ENCODE peak calls at places on chromosome 14, in nine cellular contexts. One of them, this sample, is unnamed.

GRCh38 chr14:22872833-22873520 is 1.4 kb downstream of the LRP10 start:
- DNase-seq in GM04504: no peak
- DNase-seq in HTR-8/SVneo: no peak
- DNase-seq in lung: no peak
- DNase-seq in NCI-H460: no peak
- DNase-seq in stimulated activated CD8-positive, alpha-beta memory T cell treated with anti-CD3 and anti-CD28 coated beads, Interleukin-2, amount 100 ng/mL, for 1 hour: no peak
- DNase-seq in non-pigmented ciliary epithelial cell: no peak
- DNase-seq in NCI-H774: no peak
- DNase-seq in SW 1271: no peak
- DNase-seq in this sample: no peak

GRCh38 chr14:61401461-61401860 is 80.1 kb downstream of the PRKCH start:
- DNase-seq in GM04504: no peak
- DNase-seq in HTR-8/SVneo: no peak
- DNase-seq in lung: no peak
- DNase-seq in NCI-H460: no peak
- DNase-seq in stimulated activated CD8-positive, alpha-beta memory T cell treated with anti-CD3 and anti-CD28 coated beads, Interleukin-2, amount 100 ng/mL, for 1 hour: no peak
- DNase-seq in non-pigmented ciliary epithelial cell: no peak
- DNase-seq in NCI-H774: no peak
- DNase-seq in SW 1271: no peak
- DNase-seq in this sample: no peak

GRCh38 chr14:63573579-63573978 is 30.4 kb upstream of the PPP2R5E start:
- DNase-seq in GM04504: no peak
- DNase-seq in HTR-8/SVneo: peak; percentile 71
- DNase-seq in lung: no peak
- DNase-seq in NCI-H460: no peak
- DNase-seq in stimulated activated CD8-positive, alpha-beta memory T cell treated with anti-CD3 and anti-CD28 coated beads, Interleukin-2, amount 100 ng/mL, for 1 hour: no peak
- DNase-seq in non-pigmented ciliary epithelial cell: no peak
- DNase-seq in NCI-H774: no peak
- DNase-seq in SW 1271: peak; percentile 5
- DNase-seq in this sample: no peak

GRCh38 chr14:94046696-94047250 is 20.6 kb downstream of the OTUB2 start:
- DNase-seq in GM04504: no peak
- DNase-seq in HTR-8/SVneo: no peak
- DNase-seq in lung: no peak
- DNase-seq in NCI-H460: no peak
- DNase-seq in stimulated activated CD8-positive, alpha-beta memory T cell treated with anti-CD3 and anti-CD28 coated beads, Interleukin-2, amount 100 ng/mL, for 1 hour: no peak
- DNase-seq in non-pigmented ciliary epithelial cell: no peak
- DNase-seq in NCI-H774: no peak
- DNase-seq in SW 1271: no peak
- DNase-seq in this sample: no peak

GRCh38 chr14:104094056-104094708 is 8.7 kb downstream of the ASPG start:
- DNase-seq in GM04504: no peak
- DNase-seq in HTR-8/SVneo: no peak
- DNase-seq in lung: no peak
- DNase-seq in NCI-H460: no peak
- DNase-seq in stimulated activated CD8-positive, alpha-beta memory T cell treated with anti-CD3 and anti-CD28 coated beads, Interleukin-2, amount 100 ng/mL, for 1 hour: no peak
- DNase-seq in non-pigmented ciliary epithelial cell: no peak
- DNase-seq in NCI-H774: no peak
- DNase-seq in SW 1271: no peak
- DNase-seq in this sample: no peak

GRCh38 chr14:63616015-63616414 is 25.7 kb downstream of the WDR89 start:
- DNase-seq in GM04504: no peak
- DNase-seq in HTR-8/SVneo: no peak
- DNase-seq in lung: no peak
- DNase-seq in NCI-H460: no peak
- DNase-seq in stimulated activated CD8-positive, alpha-beta memory T cell treated with anti-CD3 and anti-CD28 coated beads, Interleukin-2, amount 100 ng/mL, for 1 hour: no peak
- DNase-seq in non-pigmented ciliary epithelial cell: no peak
- DNase-seq in NCI-H774: no peak
- DNase-seq in SW 1271: no peak
- DNase-seq in this sample: no peak

GRCh38 chr14:77085538-77085937 is 12.5 kb upstream of the CIPC start:
- DNase-seq in GM04504: no peak
- DNase-seq in HTR-8/SVneo: no peak
- DNase-seq in lung: no peak
- DNase-seq in NCI-H460: no peak
- DNase-seq in stimulated activated CD8-positive, alpha-beta memory T cell treated with anti-CD3 and anti-CD28 coated beads, Interleukin-2, amount 100 ng/mL, for 1 hour: no peak
- DNase-seq in non-pigmented ciliary epithelial cell: no peak
- DNase-seq in NCI-H774: no peak
- DNase-seq in SW 1271: no peak
- DNase-seq in this sample: no peak

GRCh38 chr14:35628989-35629388 is 95.0 kb downstream of the INSM2 start:
- DNase-seq in GM04504: no peak
- DNase-seq in HTR-8/SVneo: no peak
- DNase-seq in lung: no peak
- DNase-seq in NCI-H460: no peak
- DNase-seq in stimulated activated CD8-positive, alpha-beta memory T cell treated with anti-CD3 and anti-CD28 coated beads, Interleukin-2, amount 100 ng/mL, for 1 hour: no peak
- DNase-seq in non-pigmented ciliary epithelial cell: no peak
- DNase-seq in NCI-H774: no peak
- DNase-seq in SW 1271: no peak
- DNase-seq in this sample: no peak

GRCh38 chr14:25049127-25049558 is 804 bp downstream of the STXBP6 start:
- DNase-seq in GM04504: no peak
- DNase-seq in HTR-8/SVneo: no peak
- DNase-seq in lung: no peak
- DNase-seq in NCI-H460: no peak
- DNase-seq in stimulated activated CD8-positive, alpha-beta memory T cell treated with anti-CD3 and anti-CD28 coated beads, Interleukin-2, amount 100 ng/mL, for 1 hour: no peak
- DNase-seq in non-pigmented ciliary epithelial cell: no peak
- DNase-seq in NCI-H774: no peak
- DNase-seq in SW 1271: no peak
- DNase-seq in this sample: peak; percentile 36

GRCh38 chr14:50095895-50096294 is 20.5 kb downstream of the VCPKMT start:
- DNase-seq in GM04504: no peak
- DNase-seq in HTR-8/SVneo: no peak
- DNase-seq in lung: no peak
- DNase-seq in NCI-H460: no peak
- DNase-seq in stimulated activated CD8-positive, alpha-beta memory T cell treated with anti-CD3 and anti-CD28 coated beads, Interleukin-2, amount 100 ng/mL, for 1 hour: no peak
- DNase-seq in non-pigmented ciliary epithelial cell: no peak
- DNase-seq in NCI-H774: no peak
- DNase-seq in SW 1271: no peak
- DNase-seq in this sample: no peak

GRCh38 chr14:23694085-23694975 is 58.2 kb downstream of the DHRS2 start:
- DNase-seq in GM04504: peak; percentile 35
- DNase-seq in HTR-8/SVneo: no peak
- DNase-seq in lung: no peak
- DNase-seq in NCI-H460: peak; percentile 81
- DNase-seq in stimulated activated CD8-positive, alpha-beta memory T cell treated with anti-CD3 and anti-CD28 coated beads, Interleukin-2, amount 100 ng/mL, for 1 hour: no peak
- DNase-seq in non-pigmented ciliary epithelial cell: no peak
- DNase-seq in NCI-H774: no peak
- DNase-seq in SW 1271: no peak
- DNase-seq in this sample: no peak

GRCh38 chr14:20680363-20680762 is 4.0 kb upstream of the RNASE4 start:
- DNase-seq in GM04504: no peak
- DNase-seq in HTR-8/SVneo: no peak
- DNase-seq in lung: no peak
- DNase-seq in NCI-H460: no peak
- DNase-seq in stimulated activated CD8-positive, alpha-beta memory T cell treated with anti-CD3 and anti-CD28 coated beads, Interleukin-2, amount 100 ng/mL, for 1 hour: no peak
- DNase-seq in non-pigmented ciliary epithelial cell: no peak
- DNase-seq in NCI-H774: no peak
- DNase-seq in SW 1271: no peak
- DNase-seq in this sample: no peak

GRCh38 chr14:34403646-34404045 is 58.4 kb downstream of the SPTSSA start:
- DNase-seq in GM04504: no peak
- DNase-seq in HTR-8/SVneo: no peak
- DNase-seq in lung: no peak
- DNase-seq in NCI-H460: no peak
- DNase-seq in stimulated activated CD8-positive, alpha-beta memory T cell treated with anti-CD3 and anti-CD28 coated beads, Interleukin-2, amount 100 ng/mL, for 1 hour: no peak
- DNase-seq in non-pigmented ciliary epithelial cell: no peak
- DNase-seq in NCI-H774: no peak
- DNase-seq in SW 1271: no peak
- DNase-seq in this sample: no peak

GRCh38 chr14:102811254-102811963 is 34.2 kb downstream of the TRAF3 start:
- DNase-seq in GM04504: no peak
- DNase-seq in HTR-8/SVneo: no peak
- DNase-seq in lung: no peak
- DNase-seq in NCI-H460: no peak
- DNase-seq in stimulated activated CD8-positive, alpha-beta memory T cell treated with anti-CD3 and anti-CD28 coated beads, Interleukin-2, amount 100 ng/mL, for 1 hour: no peak
- DNase-seq in non-pigmented ciliary epithelial cell: no peak
- DNase-seq in NCI-H774: no peak
- DNase-seq in SW 1271: no peak
- DNase-seq in this sample: no peak

GRCh38 chr14:22813145-22813544 is 2.1 kb downstream of the SLC7A7 start:
- DNase-seq in GM04504: no peak
- DNase-seq in HTR-8/SVneo: no peak
- DNase-seq in lung: no peak
- DNase-seq in NCI-H460: no peak
- DNase-seq in stimulated activated CD8-positive, alpha-beta memory T cell treated with anti-CD3 and anti-CD28 coated beads, Interleukin-2, amount 100 ng/mL, for 1 hour: no peak
- DNase-seq in non-pigmented ciliary epithelial cell: no peak
- DNase-seq in NCI-H774: no peak
- DNase-seq in SW 1271: no peak
- DNase-seq in this sample: no peak

GRCh38 chr14:102363182-102363952 is 626 bp downstream of the TECPR2 start:
- DNase-seq in GM04504: peak; percentile 12
- DNase-seq in HTR-8/SVneo: peak; percentile 53
- DNase-seq in lung: no peak
- DNase-seq in NCI-H460: peak; percentile 4
- DNase-seq in stimulated activated CD8-positive, alpha-beta memory T cell treated with anti-CD3 and anti-CD28 coated beads, Interleukin-2, amount 100 ng/mL, for 1 hour: no peak
- DNase-seq in non-pigmented ciliary epithelial cell: no peak
- DNase-seq in NCI-H774: no peak
- DNase-seq in SW 1271: peak; percentile 16
- DNase-seq in this sample: peak; percentile 41

GRCh38 chr14:37591311-37591940 is 3.6 kb downstream of the FOXA1 start:
- DNase-seq in GM04504: no peak
- DNase-seq in HTR-8/SVneo: no peak
- DNase-seq in lung: no peak
- DNase-seq in NCI-H460: peak; percentile 79
- DNase-seq in stimulated activated CD8-positive, alpha-beta memory T cell treated with anti-CD3 and anti-CD28 coated beads, Interleukin-2, amount 100 ng/mL, for 1 hour: no peak
- DNase-seq in non-pigmented ciliary epithelial cell: no peak
- DNase-seq in NCI-H774: no peak
- DNase-seq in SW 1271: no peak
- DNase-seq in this sample: no peak

GRCh38 chr14:33674716-33675115 is 276.2 kb downstream of the EGLN3 start:
- DNase-seq in GM04504: no peak
- DNase-seq in HTR-8/SVneo: no peak
- DNase-seq in lung: no peak
- DNase-seq in NCI-H460: no peak
- DNase-seq in stimulated activated CD8-positive, alpha-beta memory T cell treated with anti-CD3 and anti-CD28 coated beads, Interleukin-2, amount 100 ng/mL, for 1 hour: no peak
- DNase-seq in non-pigmented ciliary epithelial cell: no peak
- DNase-seq in NCI-H774: no peak
- DNase-seq in SW 1271: no peak
- DNase-seq in this sample: no peak

GRCh38 chr14:29243355-29243754 is 476.8 kb downstream of the FOXG1 start:
- DNase-seq in GM04504: peak; percentile 40
- DNase-seq in HTR-8/SVneo: no peak
- DNase-seq in lung: no peak
- DNase-seq in NCI-H460: no peak
- DNase-seq in stimulated activated CD8-positive, alpha-beta memory T cell treated with anti-CD3 and anti-CD28 coated beads, Interleukin-2, amount 100 ng/mL, for 1 hour: no peak
- DNase-seq in non-pigmented ciliary epithelial cell: no peak
- DNase-seq in NCI-H774: no peak
- DNase-seq in SW 1271: no peak
- DNase-seq in this sample: no peak

GRCh38 chr14:46401066-46401465 is 250.5 kb downstream of the RPL10L start:
- DNase-seq in GM04504: no peak
- DNase-seq in HTR-8/SVneo: no peak
- DNase-seq in lung: no peak
- DNase-seq in NCI-H460: no peak
- DNase-seq in stimulated activated CD8-positive, alpha-beta memory T cell treated with anti-CD3 and anti-CD28 coated beads, Interleukin-2, amount 100 ng/mL, for 1 hour: no peak
- DNase-seq in non-pigmented ciliary epithelial cell: no peak
- DNase-seq in NCI-H774: no peak
- DNase-seq in SW 1271: no peak
- DNase-seq in this sample: no peak

GRCh38 chr14:75010472-75010871 is 7.8 kb downstream of the EIF2B2 start:
- DNase-seq in GM04504: peak; percentile 9
- DNase-seq in HTR-8/SVneo: no peak
- DNase-seq in lung: no peak
- DNase-seq in NCI-H460: no peak
- DNase-seq in stimulated activated CD8-positive, alpha-beta memory T cell treated with anti-CD3 and anti-CD28 coated beads, Interleukin-2, amount 100 ng/mL, for 1 hour: no peak
- DNase-seq in non-pigmented ciliary epithelial cell: no peak
- DNase-seq in NCI-H774: no peak
- DNase-seq in SW 1271: no peak
- DNase-seq in this sample: no peak

GRCh38 chr14:51846631-51847488 is 13.6 kb upstream of the GNG2 start:
- DNase-seq in GM04504: no peak
- DNase-seq in HTR-8/SVneo: no peak
- DNase-seq in lung: peak; percentile 56
- DNase-seq in NCI-H460: no peak
- DNase-seq in stimulated activated CD8-positive, alpha-beta memory T cell treated with anti-CD3 and anti-CD28 coated beads, Interleukin-2, amount 100 ng/mL, for 1 hour: peak; percentile 74
- DNase-seq in non-pigmented ciliary epithelial cell: no peak
- DNase-seq in NCI-H774: peak; percentile 75
- DNase-seq in SW 1271: no peak
- DNase-seq in this sample: peak; percentile 26

GRCh38 chr14:99190696-99191662 is 81.0 kb downstream of the BCL11B start:
- DNase-seq in GM04504: no peak
- DNase-seq in HTR-8/SVneo: no peak
- DNase-seq in lung: no peak
- DNase-seq in NCI-H460: no peak
- DNase-seq in stimulated activated CD8-positive, alpha-beta memory T cell treated with anti-CD3 and anti-CD28 coated beads, Interleukin-2, amount 100 ng/mL, for 1 hour: no peak
- DNase-seq in non-pigmented ciliary epithelial cell: no peak
- DNase-seq in NCI-H774: no peak
- DNase-seq in SW 1271: no peak
- DNase-seq in this sample: no peak

GRCh38 chr14:23307146-23307447 is 464 bp downstream of the BCL2L2 start:
- DNase-seq in GM04504: no peak
- DNase-seq in HTR-8/SVneo: no peak
- DNase-seq in lung: no peak
- DNase-seq in NCI-H460: no peak
- DNase-seq in stimulated activated CD8-positive, alpha-beta memory T cell treated with anti-CD3 and anti-CD28 coated beads, Interleukin-2, amount 100 ng/mL, for 1 hour: no peak
- DNase-seq in non-pigmented ciliary epithelial cell: no peak
- DNase-seq in NCI-H774: no peak
- DNase-seq in SW 1271: no peak
- DNase-seq in this sample: no peak

GRCh38 chr14:25049559-25050493 is at the start of gene STXBP6:
- DNase-seq in GM04504: no peak
- DNase-seq in HTR-8/SVneo: peak; percentile 56
- DNase-seq in lung: peak; percentile 45
- DNase-seq in NCI-H460: peak; percentile 62
- DNase-seq in stimulated activated CD8-positive, alpha-beta memory T cell treated with anti-CD3 and anti-CD28 coated beads, Interleukin-2, amount 100 ng/mL, for 1 hour: no peak
- DNase-seq in non-pigmented ciliary epithelial cell: no peak
- DNase-seq in NCI-H774: peak; percentile 76
- DNase-seq in SW 1271: peak; percentile 12
- DNase-seq in this sample: peak; percentile 88

GRCh38 chr14:98959958-98960616 is 311.9 kb downstream of the BCL11B start:
- DNase-seq in GM04504: no peak
- DNase-seq in HTR-8/SVneo: no peak
- DNase-seq in lung: no peak
- DNase-seq in NCI-H460: no peak
- DNase-seq in stimulated activated CD8-positive, alpha-beta memory T cell treated with anti-CD3 and anti-CD28 coated beads, Interleukin-2, amount 100 ng/mL, for 1 hour: no peak
- DNase-seq in non-pigmented ciliary epithelial cell: no peak
- DNase-seq in NCI-H774: no peak
- DNase-seq in SW 1271: no peak
- DNase-seq in this sample: no peak